ENCODE peak calls at places on chromosomes 7 and 10, in nine cellular contexts. One of them, this sample, is unnamed.

GRCh38 chr7:148856035-148856881 is 27.8 kb downstream of the EZH2 start:
- DNase-seq in activated T-cell treated with anti-CD3 and anti-CD28 coated beads for 24 hours: peak
- DNase-seq in GM10248: peak
- DNase-seq in activated CD4-positive, alpha-beta T cell treated with anti-CD3 and anti-CD28 coated beads, Interleukin-2, amount 50 U/mL, for 1 hour: peak
- DNase-seq in NAMALWA: peak
- DNase-seq in adrenal gland: peak
- DNase-seq in Daoy: peak
- DNase-seq in breast epithelium: no peak
- DNase-seq in EL: peak
- DNase-seq in this sample: peak

GRCh38 chr7:117689421-117689820 is 183.8 kb downstream of the CTTNBP2 start:
- DNase-seq in EL: no peak
- DNase-seq in GM10248: no peak
- DNase-seq in NAMALWA: no peak
- DNase-seq in activated CD4-positive, alpha-beta T cell treated with anti-CD3 and anti-CD28 coated beads, Interleukin-2, amount 50 U/mL, for 1 hour: no peak
- DNase-seq in activated T-cell treated with anti-CD3 and anti-CD28 coated beads for 24 hours: no peak
- DNase-seq in Daoy: no peak
- DNase-seq in breast epithelium: no peak
- DNase-seq in adrenal gland: no peak
- DNase-seq in this sample: no peak

GRCh38 chr10:11882646-11883375 is 59.7 kb downstream of the PROSER2 start:
- DNase-seq in EL: no peak
- DNase-seq in NAMALWA: no peak
- DNase-seq in activated T-cell treated with anti-CD3 and anti-CD28 coated beads for 24 hours: no peak
- DNase-seq in breast epithelium: no peak
- DNase-seq in adrenal gland: no peak
- DNase-seq in GM10248: no peak
- DNase-seq in activated CD4-positive, alpha-beta T cell treated with anti-CD3 and anti-CD28 coated beads, Interleukin-2, amount 50 U/mL, for 1 hour: no peak
- DNase-seq in Daoy: peak
- DNase-seq in this sample: no peak

GRCh38 chr10:22801759-22802158 is 87.4 kb upstream of the PIP4K2A start:
- DNase-seq in Daoy: no peak
- DNase-seq in activated T-cell treated with anti-CD3 and anti-CD28 coated beads for 24 hours: no peak
- DNase-seq in activated CD4-positive, alpha-beta T cell treated with anti-CD3 and anti-CD28 coated beads, Interleukin-2, amount 50 U/mL, for 1 hour: no peak
- DNase-seq in EL: no peak
- DNase-seq in breast epithelium: no peak
- DNase-seq in NAMALWA: no peak
- DNase-seq in GM10248: no peak
- DNase-seq in adrenal gland: no peak
- DNase-seq in this sample: no peak

GRCh38 chr10:77149001-77149400 is 488.6 kb downstream of the KCNMA1 start:
- DNase-seq in EL: no peak
- DNase-seq in adrenal gland: no peak
- DNase-seq in activated T-cell treated with anti-CD3 and anti-CD28 coated beads for 24 hours: no peak
- DNase-seq in Daoy: no peak
- DNase-seq in GM10248: no peak
- DNase-seq in NAMALWA: no peak
- DNase-seq in activated CD4-positive, alpha-beta T cell treated with anti-CD3 and anti-CD28 coated beads, Interleukin-2, amount 50 U/mL, for 1 hour: no peak
- DNase-seq in breast epithelium: no peak
- DNase-seq in this sample: no peak

GRCh38 chr10:3783721-3784432 is 1.1 kb downstream of the KLF6 start:
- DNase-seq in breast epithelium: peak
- DNase-seq in NAMALWA: peak
- DNase-seq in activated CD4-positive, alpha-beta T cell treated with anti-CD3 and anti-CD28 coated beads, Interleukin-2, amount 50 U/mL, for 1 hour: peak
- DNase-seq in GM10248: no peak
- DNase-seq in activated T-cell treated with anti-CD3 and anti-CD28 coated beads for 24 hours: no peak
- DNase-seq in Daoy: peak
- DNase-seq in adrenal gland: peak
- DNase-seq in EL: peak
- DNase-seq in this sample: no peak

GRCh38 chr7:44072364-44073231 is 7.2 kb upstream of the PGAM2 start:
- DNase-seq in activated CD4-positive, alpha-beta T cell treated with anti-CD3 and anti-CD28 coated beads, Interleukin-2, amount 50 U/mL, for 1 hour: peak
- DNase-seq in EL: peak
- DNase-seq in GM10248: peak
- DNase-seq in Daoy: peak
- DNase-seq in breast epithelium: peak
- DNase-seq in adrenal gland: peak
- DNase-seq in activated T-cell treated with anti-CD3 and anti-CD28 coated beads for 24 hours: no peak
- DNase-seq in NAMALWA: peak
- DNase-seq in this sample: peak

GRCh38 chr10:96276831-96277230 is 5.5 kb upstream of the BLNK start:
- DNase-seq in EL: no peak
- DNase-seq in adrenal gland: no peak
- DNase-seq in activated T-cell treated with anti-CD3 and anti-CD28 coated beads for 24 hours: no peak
- DNase-seq in GM10248: no peak
- DNase-seq in Daoy: no peak
- DNase-seq in activated CD4-positive, alpha-beta T cell treated with anti-CD3 and anti-CD28 coated beads, Interleukin-2, amount 50 U/mL, for 1 hour: no peak
- DNase-seq in NAMALWA: no peak
- DNase-seq in breast epithelium: no peak
- DNase-seq in this sample: no peak

GRCh38 chr10:24456319-24456718 is 247.4 kb downstream of the KIAA1217 start:
- DNase-seq in Daoy: peak
- DNase-seq in adrenal gland: no peak
- DNase-seq in EL: peak
- DNase-seq in GM10248: no peak
- DNase-seq in NAMALWA: no peak
- DNase-seq in breast epithelium: no peak
- DNase-seq in activated T-cell treated with anti-CD3 and anti-CD28 coated beads for 24 hours: no peak
- DNase-seq in activated CD4-positive, alpha-beta T cell treated with anti-CD3 and anti-CD28 coated beads, Interleukin-2, amount 50 U/mL, for 1 hour: no peak
- DNase-seq in this sample: peak

GRCh38 chr7:39633563-39634550 is 10.5 kb downstream of the RALA start:
- DNase-seq in breast epithelium: no peak
- DNase-seq in activated CD4-positive, alpha-beta T cell treated with anti-CD3 and anti-CD28 coated beads, Interleukin-2, amount 50 U/mL, for 1 hour: peak
- DNase-seq in activated T-cell treated with anti-CD3 and anti-CD28 coated beads for 24 hours: no peak
- DNase-seq in Daoy: no peak
- DNase-seq in adrenal gland: no peak
- DNase-seq in GM10248: no peak
- DNase-seq in NAMALWA: no peak
- DNase-seq in EL: peak
- DNase-seq in this sample: no peak

GRCh38 chr10:131694963-131695813 is 205.6 kb upstream of the PPP2R2D start:
- DNase-seq in adrenal gland: no peak
- DNase-seq in GM10248: no peak
- DNase-seq in Daoy: no peak
- DNase-seq in EL: no peak
- DNase-seq in activated CD4-positive, alpha-beta T cell treated with anti-CD3 and anti-CD28 coated beads, Interleukin-2, amount 50 U/mL, for 1 hour: no peak
- DNase-seq in activated T-cell treated with anti-CD3 and anti-CD28 coated beads for 24 hours: no peak
- DNase-seq in breast epithelium: no peak
- DNase-seq in NAMALWA: no peak
- DNase-seq in this sample: no peak

GRCh38 chr10:21261705-21262285 is 263.7 kb downstream of the SKIDA1 start:
- DNase-seq in breast epithelium: no peak
- DNase-seq in EL: no peak
- DNase-seq in activated CD4-positive, alpha-beta T cell treated with anti-CD3 and anti-CD28 coated beads, Interleukin-2, amount 50 U/mL, for 1 hour: no peak
- DNase-seq in adrenal gland: peak
- DNase-seq in NAMALWA: no peak
- DNase-seq in GM10248: no peak
- DNase-seq in activated T-cell treated with anti-CD3 and anti-CD28 coated beads for 24 hours: no peak
- DNase-seq in Daoy: no peak
- DNase-seq in this sample: no peak

GRCh38 chr7:130901209-130901783 is 167.3 kb upstream of the KLF14 start:
- DNase-seq in activated T-cell treated with anti-CD3 and anti-CD28 coated beads for 24 hours: no peak
- DNase-seq in adrenal gland: peak
- DNase-seq in activated CD4-positive, alpha-beta T cell treated with anti-CD3 and anti-CD28 coated beads, Interleukin-2, amount 50 U/mL, for 1 hour: no peak
- DNase-seq in GM10248: no peak
- DNase-seq in Daoy: peak
- DNase-seq in NAMALWA: no peak
- DNase-seq in breast epithelium: peak
- DNase-seq in EL: peak
- DNase-seq in this sample: peak

GRCh38 chr7:23373151-23374004 is 74.2 kb downstream of the MALSU1 start:
- DNase-seq in breast epithelium: no peak
- DNase-seq in activated CD4-positive, alpha-beta T cell treated with anti-CD3 and anti-CD28 coated beads, Interleukin-2, amount 50 U/mL, for 1 hour: no peak
- DNase-seq in activated T-cell treated with anti-CD3 and anti-CD28 coated beads for 24 hours: peak
- DNase-seq in adrenal gland: no peak
- DNase-seq in NAMALWA: peak
- DNase-seq in Daoy: peak
- DNase-seq in EL: no peak
- DNase-seq in GM10248: peak
- DNase-seq in this sample: no peak

GRCh38 chr10:73263948-73264347 is 11.5 kb upstream of the MRPS16 start:
- DNase-seq in Daoy: no peak
- DNase-seq in breast epithelium: no peak
- DNase-seq in GM10248: no peak
- DNase-seq in NAMALWA: peak
- DNase-seq in adrenal gland: no peak
- DNase-seq in EL: peak
- DNase-seq in activated T-cell treated with anti-CD3 and anti-CD28 coated beads for 24 hours: no peak
- DNase-seq in activated CD4-positive, alpha-beta T cell treated with anti-CD3 and anti-CD28 coated beads, Interleukin-2, amount 50 U/mL, for 1 hour: no peak
- DNase-seq in this sample: peak

GRCh38 chr7:12570529-12571461 is at the start of gene SCIN:
- DNase-seq in EL: peak
- DNase-seq in GM10248: peak
- DNase-seq in NAMALWA: no peak
- DNase-seq in breast epithelium: no peak
- DNase-seq in activated CD4-positive, alpha-beta T cell treated with anti-CD3 and anti-CD28 coated beads, Interleukin-2, amount 50 U/mL, for 1 hour: peak
- DNase-seq in adrenal gland: no peak
- DNase-seq in activated T-cell treated with anti-CD3 and anti-CD28 coated beads for 24 hours: no peak
- DNase-seq in Daoy: peak
- DNase-seq in this sample: peak

GRCh38 chr7:34184466-34184865 is 279.1 kb downstream of the BMPER start:
- DNase-seq in GM10248: no peak
- DNase-seq in Daoy: no peak
- DNase-seq in breast epithelium: no peak
- DNase-seq in adrenal gland: no peak
- DNase-seq in NAMALWA: no peak
- DNase-seq in EL: peak
- DNase-seq in activated CD4-positive, alpha-beta T cell treated with anti-CD3 and anti-CD28 coated beads, Interleukin-2, amount 50 U/mL, for 1 hour: no peak
- DNase-seq in activated T-cell treated with anti-CD3 and anti-CD28 coated beads for 24 hours: no peak
- DNase-seq in this sample: no peak

GRCh38 chr10:103678104-103678526 is 177.3 kb downstream of the SH3PXD2A start:
- DNase-seq in Daoy: peak
- DNase-seq in activated CD4-positive, alpha-beta T cell treated with anti-CD3 and anti-CD28 coated beads, Interleukin-2, amount 50 U/mL, for 1 hour: peak
- DNase-seq in NAMALWA: peak
- DNase-seq in EL: peak
- DNase-seq in activated T-cell treated with anti-CD3 and anti-CD28 coated beads for 24 hours: peak
- DNase-seq in GM10248: peak
- DNase-seq in breast epithelium: no peak
- DNase-seq in adrenal gland: peak
- DNase-seq in this sample: no peak

GRCh38 chr7:138328215-138328614 is 131.8 kb upstream of the TRIM24 start:
- DNase-seq in Daoy: no peak
- DNase-seq in breast epithelium: no peak
- DNase-seq in activated CD4-positive, alpha-beta T cell treated with anti-CD3 and anti-CD28 coated beads, Interleukin-2, amount 50 U/mL, for 1 hour: no peak
- DNase-seq in EL: peak
- DNase-seq in GM10248: no peak
- DNase-seq in NAMALWA: no peak
- DNase-seq in adrenal gland: no peak
- DNase-seq in activated T-cell treated with anti-CD3 and anti-CD28 coated beads for 24 hours: no peak
- DNase-seq in this sample: no peak

GRCh38 chr7:19110778-19111175 is 6.7 kb downstream of the TWIST1 start:
- DNase-seq in adrenal gland: no peak
- DNase-seq in NAMALWA: no peak
- DNase-seq in GM10248: no peak
- DNase-seq in Daoy: no peak
- DNase-seq in breast epithelium: no peak
- DNase-seq in activated CD4-positive, alpha-beta T cell treated with anti-CD3 and anti-CD28 coated beads, Interleukin-2, amount 50 U/mL, for 1 hour: no peak
- DNase-seq in activated T-cell treated with anti-CD3 and anti-CD28 coated beads for 24 hours: no peak
- DNase-seq in EL: peak
- DNase-seq in this sample: no peak

GRCh38 chr10:117373848-117374505 is 1.3 kb downstream of the PDZD8 start:
- DNase-seq in GM10248: peak
- DNase-seq in EL: peak
- DNase-seq in adrenal gland: peak
- DNase-seq in NAMALWA: peak
- DNase-seq in activated CD4-positive, alpha-beta T cell treated with anti-CD3 and anti-CD28 coated beads, Interleukin-2, amount 50 U/mL, for 1 hour: peak
- DNase-seq in Daoy: peak
- DNase-seq in breast epithelium: no peak
- DNase-seq in activated T-cell treated with anti-CD3 and anti-CD28 coated beads for 24 hours: no peak
- DNase-seq in this sample: peak

GRCh38 chr7:38283809-38284208 is 10.4 kb upstream of the TARP start:
- DNase-seq in NAMALWA: no peak
- DNase-seq in GM10248: no peak
- DNase-seq in adrenal gland: no peak
- DNase-seq in EL: no peak
- DNase-seq in activated CD4-positive, alpha-beta T cell treated with anti-CD3 and anti-CD28 coated beads, Interleukin-2, amount 50 U/mL, for 1 hour: no peak
- DNase-seq in breast epithelium: no peak
- DNase-seq in activated T-cell treated with anti-CD3 and anti-CD28 coated beads for 24 hours: no peak
- DNase-seq in Daoy: no peak
- DNase-seq in this sample: no peak

GRCh38 chr7:129780257-129781127 is 169.0 kb downstream of the NRF1 start:
- DNase-seq in GM10248: peak
- DNase-seq in breast epithelium: peak
- DNase-seq in adrenal gland: peak
- DNase-seq in activated CD4-positive, alpha-beta T cell treated with anti-CD3 and anti-CD28 coated beads, Interleukin-2, amount 50 U/mL, for 1 hour: peak
- DNase-seq in NAMALWA: peak
- DNase-seq in EL: peak
- DNase-seq in activated T-cell treated with anti-CD3 and anti-CD28 coated beads for 24 hours: peak
- DNase-seq in Daoy: peak
- DNase-seq in this sample: peak

GRCh38 chr10:107631876-107632275 is 467.4 kb upstream of the SORCS1 start:
- DNase-seq in Daoy: no peak
- DNase-seq in NAMALWA: no peak
- DNase-seq in GM10248: no peak
- DNase-seq in activated CD4-positive, alpha-beta T cell treated with anti-CD3 and anti-CD28 coated beads, Interleukin-2, amount 50 U/mL, for 1 hour: no peak
- DNase-seq in breast epithelium: no peak
- DNase-seq in adrenal gland: no peak
- DNase-seq in EL: no peak
- DNase-seq in activated T-cell treated with anti-CD3 and anti-CD28 coated beads for 24 hours: no peak
- DNase-seq in this sample: no peak

GRCh38 chr10:7917736-7918135 is 99.4 kb downstream of the TAF3 start:
- DNase-seq in Daoy: no peak
- DNase-seq in adrenal gland: no peak
- DNase-seq in GM10248: no peak
- DNase-seq in breast epithelium: no peak
- DNase-seq in EL: no peak
- DNase-seq in NAMALWA: no peak
- DNase-seq in activated CD4-positive, alpha-beta T cell treated with anti-CD3 and anti-CD28 coated beads, Interleukin-2, amount 50 U/mL, for 1 hour: no peak
- DNase-seq in activated T-cell treated with anti-CD3 and anti-CD28 coated beads for 24 hours: no peak
- DNase-seq in this sample: no peak

GRCh38 chr10:33196710-33197406 is 137.6 kb downstream of the NRP1 start:
- DNase-seq in activated T-cell treated with anti-CD3 and anti-CD28 coated beads for 24 hours: no peak
- DNase-seq in GM10248: no peak
- DNase-seq in breast epithelium: no peak
- DNase-seq in adrenal gland: no peak
- DNase-seq in activated CD4-positive, alpha-beta T cell treated with anti-CD3 and anti-CD28 coated beads, Interleukin-2, amount 50 U/mL, for 1 hour: no peak
- DNase-seq in NAMALWA: no peak
- DNase-seq in EL: no peak
- DNase-seq in Daoy: no peak
- DNase-seq in this sample: peak

GRCh38 chr10:74898201-74898976 is 72.0 kb downstream of the KAT6B start:
- DNase-seq in adrenal gland: no peak
- DNase-seq in EL: no peak
- DNase-seq in activated CD4-positive, alpha-beta T cell treated with anti-CD3 and anti-CD28 coated beads, Interleukin-2, amount 50 U/mL, for 1 hour: no peak
- DNase-seq in activated T-cell treated with anti-CD3 and anti-CD28 coated beads for 24 hours: no peak
- DNase-seq in Daoy: no peak
- DNase-seq in NAMALWA: no peak
- DNase-seq in breast epithelium: no peak
- DNase-seq in GM10248: peak
- DNase-seq in this sample: no peak

GRCh38 chr7:158617737-158618128 is 30.1 kb upstream of the PTPRN2 start:
- DNase-seq in activated T-cell treated with anti-CD3 and anti-CD28 coated beads for 24 hours: no peak
- DNase-seq in GM10248: no peak
- DNase-seq in NAMALWA: no peak
- DNase-seq in breast epithelium: no peak
- DNase-seq in activated CD4-positive, alpha-beta T cell treated with anti-CD3 and anti-CD28 coated beads, Interleukin-2, amount 50 U/mL, for 1 hour: no peak
- DNase-seq in EL: peak
- DNase-seq in Daoy: no peak
- DNase-seq in adrenal gland: no peak
- DNase-seq in this sample: no peak

GRCh38 chr7:70068531-70068930 is 470.3 kb downstream of the AUTS2 start:
- DNase-seq in breast epithelium: no peak
- DNase-seq in GM10248: no peak
- DNase-seq in adrenal gland: no peak
- DNase-seq in NAMALWA: no peak
- DNase-seq in EL: no peak
- DNase-seq in Daoy: no peak
- DNase-seq in activated T-cell treated with anti-CD3 and anti-CD28 coated beads for 24 hours: no peak
- DNase-seq in activated CD4-positive, alpha-beta T cell treated with anti-CD3 and anti-CD28 coated beads, Interleukin-2, amount 50 U/mL, for 1 hour: no peak
- DNase-seq in this sample: no peak

GRCh38 chr10:1374901-1375804 is 319.0 kb downstream of the WDR37 start:
- DNase-seq in NAMALWA: no peak
- DNase-seq in activated T-cell treated with anti-CD3 and anti-CD28 coated beads for 24 hours: no peak
- DNase-seq in adrenal gland: no peak
- DNase-seq in activated CD4-positive, alpha-beta T cell treated with anti-CD3 and anti-CD28 coated beads, Interleukin-2, amount 50 U/mL, for 1 hour: no peak
- DNase-seq in GM10248: no peak
- DNase-seq in EL: no peak
- DNase-seq in Daoy: no peak
- DNase-seq in breast epithelium: no peak
- DNase-seq in this sample: no peak

GRCh38 chr7:81299272-81299671 is 380.4 kb upstream of the SEMA3C start:
- DNase-seq in NAMALWA: no peak
- DNase-seq in EL: peak
- DNase-seq in breast epithelium: no peak
- DNase-seq in GM10248: no peak
- DNase-seq in adrenal gland: no peak
- DNase-seq in activated CD4-positive, alpha-beta T cell treated with anti-CD3 and anti-CD28 coated beads, Interleukin-2, amount 50 U/mL, for 1 hour: no peak
- DNase-seq in activated T-cell treated with anti-CD3 and anti-CD28 coated beads for 24 hours: no peak
- DNase-seq in Daoy: peak
- DNase-seq in this sample: peak

This sample was measured in ACHN.